ENCODE peak calls at places on chromosomes 4 and X, in eight cellular contexts. One of them, this sample, is unnamed.
A peak's percentile ranks its signal among the peaks of the same experiment; 100 is the strongest.

GRCh38 chrX:152810403-152810802 is 20.2 kb downstream of the CETN2 start:
- DNase-seq in mucosa of descending colon: no peak
- DNase-seq in NCI-H1417: peak; percentile 63
- DNase-seq in HTR-8/SVneo: no peak
- DNase-seq in A172: no peak
- DNase-seq in esophagus muscularis mucosa: no peak
- DNase-seq in activated naive CD8-positive, alpha-beta T cell treated with anti-CD3 and anti-CD28 coated beads, Interleukin-2, amount 50 U/mL, for 16 hours: no peak
- DNase-seq in CD8-positive, alpha-beta T cell: no peak
- DNase-seq in this sample: no peak

GRCh38 chrX:97405031-97405685 is 521.5 kb downstream of the RPA4 start:
- DNase-seq in mucosa of descending colon: no peak
- DNase-seq in NCI-H1417: no peak
- DNase-seq in HTR-8/SVneo: no peak
- DNase-seq in A172: no peak
- DNase-seq in esophagus muscularis mucosa: no peak
- DNase-seq in activated naive CD8-positive, alpha-beta T cell treated with anti-CD3 and anti-CD28 coated beads, Interleukin-2, amount 50 U/mL, for 16 hours: no peak
- DNase-seq in CD8-positive, alpha-beta T cell: no peak
- DNase-seq in this sample: no peak

GRCh38 chrX:116204947-116205346 is 34.4 kb downstream of the AGTR2 start:
- DNase-seq in mucosa of descending colon: peak; percentile 4
- DNase-seq in NCI-H1417: peak; percentile 17
- DNase-seq in HTR-8/SVneo: no peak
- DNase-seq in A172: peak; percentile 0
- DNase-seq in esophagus muscularis mucosa: no peak
- DNase-seq in activated naive CD8-positive, alpha-beta T cell treated with anti-CD3 and anti-CD28 coated beads, Interleukin-2, amount 50 U/mL, for 16 hours: no peak
- DNase-seq in CD8-positive, alpha-beta T cell: no peak
- DNase-seq in this sample: no peak

GRCh38 chr4:103244251-103244650 is 46.1 kb upstream of the CENPE start:
- DNase-seq in mucosa of descending colon: no peak
- DNase-seq in NCI-H1417: no peak
- DNase-seq in HTR-8/SVneo: no peak
- DNase-seq in A172: no peak
- DNase-seq in esophagus muscularis mucosa: no peak
- DNase-seq in activated naive CD8-positive, alpha-beta T cell treated with anti-CD3 and anti-CD28 coated beads, Interleukin-2, amount 50 U/mL, for 16 hours: no peak
- DNase-seq in CD8-positive, alpha-beta T cell: no peak
- DNase-seq in this sample: no peak

GRCh38 chrX:1444896-1445480 is 7.7 kb downstream of the ASMTL start:
- DNase-seq in mucosa of descending colon: no peak
- DNase-seq in NCI-H1417: no peak
- DNase-seq in HTR-8/SVneo: no peak
- DNase-seq in A172: no peak
- DNase-seq in esophagus muscularis mucosa: peak; percentile 75
- DNase-seq in activated naive CD8-positive, alpha-beta T cell treated with anti-CD3 and anti-CD28 coated beads, Interleukin-2, amount 50 U/mL, for 16 hours: no peak
- DNase-seq in CD8-positive, alpha-beta T cell: no peak
- DNase-seq in this sample: no peak

GRCh38 chrX:48751343-48751742 is 10.2 kb upstream of the GLOD5 start:
- DNase-seq in mucosa of descending colon: no peak
- DNase-seq in NCI-H1417: no peak
- DNase-seq in HTR-8/SVneo: no peak
- DNase-seq in A172: no peak
- DNase-seq in esophagus muscularis mucosa: no peak
- DNase-seq in activated naive CD8-positive, alpha-beta T cell treated with anti-CD3 and anti-CD28 coated beads, Interleukin-2, amount 50 U/mL, for 16 hours: no peak
- DNase-seq in CD8-positive, alpha-beta T cell: no peak
- DNase-seq in this sample: no peak

GRCh38 chr4:130071746-130072145 is 975.8 kb downstream of the C4orf33 start:
- DNase-seq in mucosa of descending colon: no peak
- DNase-seq in NCI-H1417: no peak
- DNase-seq in HTR-8/SVneo: no peak
- DNase-seq in A172: no peak
- DNase-seq in esophagus muscularis mucosa: no peak
- DNase-seq in activated naive CD8-positive, alpha-beta T cell treated with anti-CD3 and anti-CD28 coated beads, Interleukin-2, amount 50 U/mL, for 16 hours: no peak
- DNase-seq in CD8-positive, alpha-beta T cell: no peak
- DNase-seq in this sample: no peak

GRCh38 chrX:107154787-107155620 is 36.4 kb upstream of the RBM41 start:
- DNase-seq in mucosa of descending colon: no peak
- DNase-seq in NCI-H1417: peak; percentile 34
- DNase-seq in HTR-8/SVneo: peak; percentile 21
- DNase-seq in A172: no peak
- DNase-seq in esophagus muscularis mucosa: no peak
- DNase-seq in activated naive CD8-positive, alpha-beta T cell treated with anti-CD3 and anti-CD28 coated beads, Interleukin-2, amount 50 U/mL, for 16 hours: no peak
- DNase-seq in CD8-positive, alpha-beta T cell: no peak
- DNase-seq in this sample: no peak

GRCh38 chrX:44343412-44343942 is at the start of gene EFHC2:
- DNase-seq in mucosa of descending colon: peak; percentile 19
- DNase-seq in NCI-H1417: peak; percentile 37
- DNase-seq in HTR-8/SVneo: no peak
- DNase-seq in A172: no peak
- DNase-seq in esophagus muscularis mucosa: no peak
- DNase-seq in activated naive CD8-positive, alpha-beta T cell treated with anti-CD3 and anti-CD28 coated beads, Interleukin-2, amount 50 U/mL, for 16 hours: no peak
- DNase-seq in CD8-positive, alpha-beta T cell: peak; percentile 26
- DNase-seq in this sample: peak; percentile 48

GRCh38 chrX:42106556-42106955 is 183.2 kb upstream of the CASK start:
- DNase-seq in mucosa of descending colon: no peak
- DNase-seq in NCI-H1417: no peak
- DNase-seq in HTR-8/SVneo: no peak
- DNase-seq in A172: no peak
- DNase-seq in esophagus muscularis mucosa: no peak
- DNase-seq in activated naive CD8-positive, alpha-beta T cell treated with anti-CD3 and anti-CD28 coated beads, Interleukin-2, amount 50 U/mL, for 16 hours: no peak
- DNase-seq in CD8-positive, alpha-beta T cell: no peak
- DNase-seq in this sample: no peak

GRCh38 chrX:39320165-39320564 is 518.9 kb downstream of the MID1IP1 start:
- DNase-seq in mucosa of descending colon: no peak
- DNase-seq in NCI-H1417: no peak
- DNase-seq in HTR-8/SVneo: no peak
- DNase-seq in A172: no peak
- DNase-seq in esophagus muscularis mucosa: no peak
- DNase-seq in activated naive CD8-positive, alpha-beta T cell treated with anti-CD3 and anti-CD28 coated beads, Interleukin-2, amount 50 U/mL, for 16 hours: no peak
- DNase-seq in CD8-positive, alpha-beta T cell: no peak
- DNase-seq in this sample: no peak

GRCh38 chr4:87067120-87067885 is 132.5 kb downstream of the AFF1 start:
- DNase-seq in mucosa of descending colon: no peak
- DNase-seq in NCI-H1417: no peak
- DNase-seq in HTR-8/SVneo: no peak
- DNase-seq in A172: no peak
- DNase-seq in esophagus muscularis mucosa: no peak
- DNase-seq in activated naive CD8-positive, alpha-beta T cell treated with anti-CD3 and anti-CD28 coated beads, Interleukin-2, amount 50 U/mL, for 16 hours: no peak
- DNase-seq in CD8-positive, alpha-beta T cell: no peak
- DNase-seq in this sample: no peak

GRCh38 chr4:25926473-25926872 is 12.5 kb downstream of the SMIM20 start:
- DNase-seq in mucosa of descending colon: no peak
- DNase-seq in NCI-H1417: peak; percentile 70
- DNase-seq in HTR-8/SVneo: no peak
- DNase-seq in A172: no peak
- DNase-seq in esophagus muscularis mucosa: no peak
- DNase-seq in activated naive CD8-positive, alpha-beta T cell treated with anti-CD3 and anti-CD28 coated beads, Interleukin-2, amount 50 U/mL, for 16 hours: no peak
- DNase-seq in CD8-positive, alpha-beta T cell: no peak
- DNase-seq in this sample: no peak

GRCh38 chrX:19824603-19825002 is 62.8 kb downstream of the SH3KBP1 start:
- DNase-seq in mucosa of descending colon: no peak
- DNase-seq in NCI-H1417: no peak
- DNase-seq in HTR-8/SVneo: no peak
- DNase-seq in A172: no peak
- DNase-seq in esophagus muscularis mucosa: no peak
- DNase-seq in activated naive CD8-positive, alpha-beta T cell treated with anti-CD3 and anti-CD28 coated beads, Interleukin-2, amount 50 U/mL, for 16 hours: no peak
- DNase-seq in CD8-positive, alpha-beta T cell: no peak
- DNase-seq in this sample: no peak

GRCh38 chrX:154658957-154659356 is 5.6 kb upstream of the CTAG2 start:
- DNase-seq in mucosa of descending colon: no peak
- DNase-seq in NCI-H1417: no peak
- DNase-seq in HTR-8/SVneo: no peak
- DNase-seq in A172: no peak
- DNase-seq in esophagus muscularis mucosa: no peak
- DNase-seq in activated naive CD8-positive, alpha-beta T cell treated with anti-CD3 and anti-CD28 coated beads, Interleukin-2, amount 50 U/mL, for 16 hours: no peak
- DNase-seq in CD8-positive, alpha-beta T cell: no peak
- DNase-seq in this sample: no peak

GRCh38 chrX:116657071-116657470 is 194.3 kb upstream of the CT83 start:
- DNase-seq in mucosa of descending colon: no peak
- DNase-seq in NCI-H1417: no peak
- DNase-seq in HTR-8/SVneo: no peak
- DNase-seq in A172: no peak
- DNase-seq in esophagus muscularis mucosa: no peak
- DNase-seq in activated naive CD8-positive, alpha-beta T cell treated with anti-CD3 and anti-CD28 coated beads, Interleukin-2, amount 50 U/mL, for 16 hours: no peak
- DNase-seq in CD8-positive, alpha-beta T cell: no peak
- DNase-seq in this sample: no peak